ENCODE peak calls at places on chromosomes 7 and 10, in eight cellular contexts. S is ELR; Y is hippocampal formation; V is T-helper 17 cell; K is activated CD8-positive, alpha-beta memory T cell treated with anti-CD3 and anti-CD28 coated beads, Interleukin-2, amount 50 U/mL, for 4 hours; Q is body of pancreas; L is putamen; X is coronary artery. P is an unnamed sample.

GRCh38 chr7:128266891-128267839 is 26.1 kb downstream of the LEP start:
- DNase-seq in S (peak), Y (peak), V (no peak), K (no peak), Q (peak), L (peak), X (no peak), P (peak)

GRCh38 chr7:1742555-1743303 is 72.7 kb downstream of the ELFN1 start:
- DNase-seq in S (peak), Y (no peak), V (no peak), K (no peak), Q (peak), L (no peak), X (no peak), P (no peak)

GRCh38 chr10:31359979-31360378 is 41.0 kb downstream of the ZEB1 start:
- DNase-seq in S (no peak), Y (no peak), V (no peak), K (no peak), Q (no peak), L (no peak), X (no peak), P (peak)

GRCh38 chr7:84085147-84085546 is 109.4 kb downstream of the SEMA3A start:
- DNase-seq in S (peak), Y (no peak), V (no peak), K (no peak), Q (no peak), L (no peak), X (no peak), P (no peak)

GRCh38 chr10:77859865-77860282 is 66.7 kb downstream of the DLG5 start:
- DNase-seq in S (no peak), Y (no peak), V (no peak), K (no peak), Q (no peak), L (no peak), X (no peak), P (no peak)

GRCh38 chr10:329361-330099 is 194.3 kb downstream of the ZMYND11 start:
- DNase-seq in S (peak), Y (peak), V (no peak), K (peak), Q (peak), L (peak), X (peak), P (peak)

GRCh38 chr7:139035588-139036353 is at the start of gene ZC3HAV1L:
- DNase-seq in S (peak), Y (no peak), V (peak), K (peak), Q (peak), L (peak), X (peak), P (peak)

GRCh38 chr7:92612501-92612900 is 22.3 kb upstream of the FAM133B start:
- DNase-seq in S (no peak), Y (no peak), V (no peak), K (no peak), Q (no peak), L (no peak), X (no peak), P (no peak)

GRCh38 chr7:20201380-20201779 is 15.8 kb downstream of the MACC1 start:
- DNase-seq in S (no peak), Y (no peak), V (no peak), K (no peak), Q (no peak), L (no peak), X (no peak), P (peak)

GRCh38 chr10:48450811-48451466 is 144.5 kb downstream of the MAPK8 start:
- DNase-seq in S (no peak), Y (no peak), V (no peak), K (no peak), Q (peak), L (no peak), X (no peak), P (no peak)